ENCODE peak calls at places on chromosome 3, in eight cellular contexts. T, I, U, E, P, R, S and Q are unnamed samples.

GRCh38 chr3:50189274-50189673 is 2.1 kb upstream of the GNAT1 start:
- DNase-seq in T (peak), I (peak), U (peak), E (peak), P (peak), R (peak), S (peak), Q (no peak)

GRCh38 chr3:108022316-108023150 is 68.3 kb downstream of the CD47 start:
- DNase-seq in T (no peak), I (no peak), U (no peak), E (no peak), P (no peak), R (no peak), S (no peak), Q (no peak)

GRCh38 chr3:37859354-37859753 is 2.3 kb upstream of the CTDSPL start:
- DNase-seq in T (no peak), I (no peak), U (no peak), E (no peak), P (no peak), R (no peak), S (no peak), Q (no peak)

GRCh38 chr3:7306900-7307299 is 446.0 kb downstream of the GRM7 start:
- DNase-seq in T (no peak), I (no peak), U (no peak), E (no peak), P (no peak), R (no peak), S (no peak), Q (no peak)

GRCh38 chr3:182309120-182309519 is 484.2 kb upstream of the ATP11B start:
- DNase-seq in T (no peak), I (no peak), U (no peak), E (no peak), P (no peak), R (no peak), S (no peak), Q (no peak)

GRCh38 chr3:144362126-144362525 is 390.5 kb downstream of the DIPK2A start:
- DNase-seq in T (no peak), I (peak), U (no peak), E (no peak), P (no peak), R (no peak), S (no peak), Q (no peak)

GRCh38 chr3:140258222-140258724 is 323.3 kb downstream of the CLSTN2 start:
- DNase-seq in T (no peak), I (no peak), U (no peak), E (no peak), P (no peak), R (no peak), S (no peak), Q (no peak)

GRCh38 chr3:37626722-37627565 is 234.7 kb upstream of the CTDSPL start:
- DNase-seq in T (no peak), I (no peak), U (no peak), E (no peak), P (no peak), R (no peak), S (no peak), Q (no peak)

GRCh38 chr3:58200846-58201355 is 9.9 kb downstream of the DNASE1L3 start:
- DNase-seq in T (no peak), I (no peak), U (no peak), E (peak), P (no peak), R (no peak), S (no peak), Q (no peak)

GRCh38 chr3:103136621-103137020 is 701.8 kb downstream of the ZPLD1 start:
- DNase-seq in T (no peak), I (no peak), U (no peak), E (no peak), P (no peak), R (no peak), S (no peak), Q (no peak)

GRCh38 chr3:23712656-23713559 is 92.8 kb upstream of the UBE2E1 start:
- DNase-seq in T (peak), I (peak), U (peak), E (no peak), P (peak), R (peak), S (peak), Q (no peak)
- TF ChIP-seq CTCF in T (no peak), I (no peak), U (peak), E (peak), P (no peak), R (no peak), S (peak), Q (no peak)

GRCh38 chr3:195889843-195890407 is 18.4 kb downstream of the TNK2 start:
- DNase-seq in T (no peak), I (no peak), U (no peak), E (peak), P (no peak), R (no peak), S (no peak), Q (no peak)
- TF ChIP-seq CTCF in T (no peak), I (peak), U (no peak), E (no peak), P (no peak), R (no peak), S (no peak), Q (no peak)

GRCh38 chr3:43736558-43736995 is 45.8 kb downstream of the ABHD5 start:
- DNase-seq in T (no peak), I (peak), U (no peak), E (no peak), P (no peak), R (peak), S (no peak), Q (no peak)

GRCh38 chr3:43737001-43737440 is 46.3 kb downstream of the ABHD5 start:
- DNase-seq in T (no peak), I (no peak), U (no peak), E (no peak), P (no peak), R (no peak), S (no peak), Q (no peak)

GRCh38 chr3:43733459-43734384 is 43.0 kb downstream of the ABHD5 start:
- DNase-seq in T (peak), I (peak), U (no peak), E (no peak), P (no peak), R (no peak), S (no peak), Q (no peak)

GRCh38 chr3:43738305-43738704 is 47.6 kb downstream of the ABHD5 start:
- DNase-seq in T (no peak), I (no peak), U (no peak), E (no peak), P (no peak), R (no peak), S (no peak), Q (no peak)

GRCh38 chr3:43735618-43736017 is 44.9 kb downstream of the ABHD5 start:
- DNase-seq in T (no peak), I (no peak), U (no peak), E (no peak), P (no peak), R (no peak), S (no peak), Q (no peak)
- TF ChIP-seq CTCF in T (no peak), I (no peak), U (no peak), E (no peak), P (no peak), R (no peak), S (no peak), Q (no peak)

GRCh38 chr3:155548194-155548593 is 196.7 kb downstream of the PLCH1 start:
- DNase-seq in T (no peak), I (peak), U (no peak), E (no peak), P (no peak), R (peak), S (no peak), Q (no peak)
- TF ChIP-seq CTCF in T (no peak), I (peak), U (no peak), E (no peak), P (no peak), R (no peak), S (no peak), Q (no peak)

GRCh38 chr3:190321789-190322603 is at the start of gene CLDN1:
- DNase-seq in T (peak), I (peak), U (peak), E (peak), P (peak), R (peak), S (peak), Q (peak)
- TF ChIP-seq CTCF in T (peak), I (peak), U (peak), E (peak), P (peak), R (peak), S (peak), Q (peak)

GRCh38 chr3:24496529-24497482 is 2.2 kb upstream of the THRB start:
- DNase-seq in T (peak), I (peak), U (peak), E (peak), P (peak), R (peak), S (peak), Q (peak)
- TF ChIP-seq CTCF in T (no peak), I (peak), U (peak), E (peak), P (peak), R (peak), S (peak), Q (peak)